ENCODE peak calls at places on chromosomes 5 and 9, in nine cellular contexts. G is cortex of kidney, Z is upper lobe of right lung, P is pancreas, J is HT-29, F is AG10803, B is RKO, S is A549, C is astrocyte. O is an unnamed sample.

GRCh38 chr5:145237843-145238242 is 597.3 kb downstream of the PRELID2 start:
- DNase-seq in G (no peak), Z (no peak), P (no peak), J (peak; percentile 85), F (peak; percentile 12), B (peak; percentile 60), S (no peak), C (peak; percentile 8), O (peak; percentile 75)

GRCh38 chr5:146027746-146028145 is 77.6 kb downstream of the PLAC8L1 start:
- DNase-seq in G (no peak), Z (no peak), P (no peak), J (peak; percentile 88), F (no peak), B (peak; percentile 19), S (peak; percentile 50), C (peak; percentile 55), O (peak; percentile 88)

GRCh38 chr5:155024015-155024414 is 10.5 kb downstream of the KIF4B start:
- DNase-seq in G (no peak), Z (no peak), P (no peak), J (no peak), F (no peak), B (peak; percentile 83), S (no peak), C (no peak), O (no peak)

GRCh38 chr9:76926324-76926731 is 20.4 kb upstream of the PRUNE2 start:
- DNase-seq in G (no peak), Z (no peak), P (no peak), J (no peak), F (peak; percentile 93), B (peak; percentile 21), S (no peak), C (peak; percentile 88), O (no peak)

GRCh38 chr5:36392818-36393217 is 91.1 kb upstream of the RANBP3L start:
- DNase-seq in G (no peak), Z (no peak), P (no peak), J (no peak), F (peak; percentile 87), B (no peak), S (no peak), C (peak; percentile 61), O (no peak)

GRCh38 chr9:130235558-130236435 is 29.8 kb upstream of the HMCN2 start:
- DNase-seq in G (no peak), Z (peak; percentile 84), P (peak; percentile 86), J (peak; percentile 64), F (peak; percentile 42), B (peak; percentile 64), S (peak; percentile 48), C (no peak), O (peak; percentile 50)

GRCh38 chr5:73540192-73540591 is 25.2 kb downstream of the ANKRA2 start:
- DNase-seq in G (no peak), Z (no peak), P (no peak), J (peak; percentile 67), F (peak; percentile 63), B (peak; percentile 91), S (no peak), C (peak; percentile 91), O (peak; percentile 35)

GRCh38 chr5:148805323-148806290 is 20.8 kb upstream of the ADRB2 start:
- DNase-seq in G (no peak), Z (no peak), P (no peak), J (no peak), F (no peak), B (peak; percentile 35), S (no peak), C (peak; percentile 69), O (no peak)

GRCh38 chr9:77176106-77176505 is 1.2 kb upstream of the VPS13A start:
- DNase-seq in G (no peak), Z (no peak), P (no peak), J (no peak), F (no peak), B (no peak), S (no peak), C (no peak), O (no peak)

GRCh38 chr9:114551750-114552685 is 35.6 kb upstream of the ATP6V1G1 start:
- DNase-seq in G (no peak), Z (no peak), P (no peak), J (peak; percentile 44), F (peak; percentile 93), B (peak; percentile 99), S (peak; percentile 97), C (peak; percentile 99), O (peak; percentile 79)

GRCh38 chr9:121107041-121107440 is 32.3 kb downstream of the CNTRL start:
- DNase-seq in G (no peak), Z (no peak), P (no peak), J (peak; percentile 23), F (no peak), B (peak; percentile 76), S (peak; percentile 27), C (no peak), O (no peak)

GRCh38 chr9:33161011-33161588 is 6.0 kb downstream of the B4GALT1 start:
- DNase-seq in G (no peak), Z (peak; percentile 87), P (no peak), J (peak; percentile 80), F (peak; percentile 98), B (peak; percentile 14), S (peak; percentile 82), C (peak; percentile 99), O (peak; percentile 79)

GRCh38 chr9:94270009-94270408 is 10.9 kb downstream of the ZNF169 start:
- DNase-seq in G (no peak), Z (no peak), P (no peak), J (no peak), F (no peak), B (no peak), S (no peak), C (no peak), O (no peak)

GRCh38 chr9:136671646-136672430 is 9.1 kb downstream of the EGFL7 start:
- DNase-seq in G (no peak), Z (no peak), P (peak; percentile 85), J (peak; percentile 56), F (no peak), B (no peak), S (peak; percentile 78), C (no peak), O (peak; percentile 59)

GRCh38 chr5:174982381-174982780 is 258.0 kb downstream of the MSX2 start:
- DNase-seq in G (no peak), Z (no peak), P (no peak), J (no peak), F (no peak), B (no peak), S (no peak), C (no peak), O (no peak)

GRCh38 chr5:147949711-147950573 is 43.6 kb upstream of the C5orf46 start:
- DNase-seq in G (no peak), Z (no peak), P (no peak), J (peak; percentile 86), F (peak; percentile 30), B (peak; percentile 62), S (peak; percentile 60), C (peak; percentile 20), O (no peak)

GRCh38 chr9:5671711-5672353 is 42.9 kb downstream of the RIC1 start:
- DNase-seq in G (no peak), Z (no peak), P (no peak), J (peak; percentile 63), F (no peak), B (no peak), S (no peak), C (no peak), O (no peak)

GRCh38 chr5:130616161-130616560 is 548.9 kb downstream of the HINT1 start:
- DNase-seq in G (no peak), Z (no peak), P (no peak), J (no peak), F (no peak), B (no peak), S (no peak), C (no peak), O (no peak)

GRCh38 chr5:64794053-64794770 is 25.5 kb downstream of the CWC27 start:
- DNase-seq in G (no peak), Z (no peak), P (no peak), J (peak; percentile 45), F (no peak), B (no peak), S (no peak), C (no peak), O (peak; percentile 4)

GRCh38 chr9:1362845-1363244 is 312.7 kb downstream of the DMRT2 start:
- DNase-seq in G (no peak), Z (no peak), P (no peak), J (no peak), F (no peak), B (no peak), S (no peak), C (no peak), O (no peak)

GRCh38 chr5:139650031-139650688 is 2.0 kb downstream of the CXXC5 start:
- DNase-seq in G (no peak), Z (peak; percentile 78), P (peak; percentile 84), J (no peak), F (no peak), B (no peak), S (no peak), C (no peak), O (no peak)

GRCh38 chr5:170471551-170472212 is 32.1 kb upstream of the KCNIP1 start:
- DNase-seq in G (no peak), Z (no peak), P (no peak), J (no peak), F (no peak), B (no peak), S (no peak), C (no peak), O (no peak)